ENCODE peak calls at places on chromosome 21, in five cellular contexts. K is AML-193, F is HFF-Myc, O is transverse colon, Z is non-pigmented ciliary epithelial cell. R is an unnamed sample.

GRCh38 chr21:41196990-41197389 is 29.0 kb downstream of the BACE2 start:
- DNase-seq in Z (no peak), K (no peak), F (no peak), O (no peak), R (peak)

GRCh38 chr21:45366931-45367401 is 38.0 kb upstream of the COL18A1 start:
- DNase-seq in Z (peak), O (peak), F (peak), K (no peak), R (peak)

GRCh38 chr21:45279446-45280177 is 8.1 kb downstream of the POFUT2 start:
- DNase-seq in Z (no peak), O (no peak), F (no peak), K (no peak), R (no peak)

GRCh38 chr21:34552324-34553198 is 40.6 kb upstream of the KCNE1 start:
- DNase-seq in K (no peak), F (no peak), Z (no peak), O (no peak), R (peak)

GRCh38 chr21:33543505-33544129 is 779 bp downstream of the SON start:
- DNase-seq in O (peak), F (no peak), Z (no peak), K (peak), R (no peak)

GRCh38 chr21:33751120-33751519 is 108.8 kb downstream of the ITSN1 start:
- DNase-seq in K (no peak), Z (no peak), F (peak), O (no peak), R (peak)

GRCh38 chr21:37208056-37208705 is 59.0 kb downstream of the VPS26C start:
- DNase-seq in F (no peak), O (peak), Z (no peak), K (peak), R (peak)

GRCh38 chr21:45076245-45076661 is 1.9 kb downstream of the ADARB1 start:
- DNase-seq in Z (no peak), F (no peak), O (no peak), K (no peak), R (peak)

GRCh38 chr21:16891821-16892220 is 621.0 kb upstream of the CXADR start:
- DNase-seq in O (no peak), Z (peak), F (peak), K (no peak), R (no peak)